ENCODE peak calls at places on chromosome 7, in four cellular contexts. One of them, this sample, is unnamed.

GRCh38 chr7:142516038-142516501 is 233.2 kb upstream of the PRSS1 start:
- DNase-seq in astrocyte of the spinal cord: peak
- DNase-seq in sigmoid colon: no peak
- DNase-seq in coronary artery: no peak
- DNase-seq in this sample: peak

GRCh38 chr7:132770055-132770454 is 193.8 kb upstream of the PLXNA4 start:
- DNase-seq in astrocyte of the spinal cord: no peak
- DNase-seq in coronary artery: no peak
- DNase-seq in sigmoid colon: no peak
- DNase-seq in this sample: no peak

GRCh38 chr7:70647801-70648491 is 484.0 kb upstream of the GALNT17 start:
- DNase-seq in astrocyte of the spinal cord: peak
- DNase-seq in coronary artery: no peak
- DNase-seq in sigmoid colon: no peak
- DNase-seq in this sample: no peak

GRCh38 chr7:112162161-112163020 is 43.8 kb downstream of the DOCK4 start:
- DNase-seq in astrocyte of the spinal cord: peak
- DNase-seq in coronary artery: no peak
- DNase-seq in sigmoid colon: peak
- DNase-seq in this sample: peak

GRCh38 chr7:2193120-2193519 is 39.6 kb downstream of the MAD1L1 start:
- DNase-seq in astrocyte of the spinal cord: no peak
- DNase-seq in sigmoid colon: no peak
- DNase-seq in coronary artery: peak
- DNase-seq in this sample: no peak

GRCh38 chr7:956031-956430 is 1.6 kb upstream of the ADAP1 start:
- DNase-seq in astrocyte of the spinal cord: no peak
- DNase-seq in coronary artery: no peak
- DNase-seq in sigmoid colon: peak
- DNase-seq in this sample: no peak

GRCh38 chr7:3979956-3980643 is 679.0 kb downstream of the SDK1 start:
- DNase-seq in coronary artery: no peak
- DNase-seq in astrocyte of the spinal cord: peak
- DNase-seq in sigmoid colon: no peak
- DNase-seq in this sample: no peak

GRCh38 chr7:36277247-36277542 is 112.5 kb upstream of the ANLN start:
- DNase-seq in sigmoid colon: peak
- DNase-seq in astrocyte of the spinal cord: no peak
- DNase-seq in coronary artery: no peak
- DNase-seq in this sample: no peak

GRCh38 chr7:6631605-6632004 is 5.5 kb upstream of the ZNF316 start:
- DNase-seq in coronary artery: no peak
- DNase-seq in sigmoid colon: no peak
- DNase-seq in astrocyte of the spinal cord: no peak
- DNase-seq in this sample: no peak

GRCh38 chr7:81618400-81619014 is 151.3 kb downstream of the HGF start:
- DNase-seq in astrocyte of the spinal cord: peak
- DNase-seq in coronary artery: no peak
- DNase-seq in sigmoid colon: no peak
- DNase-seq in this sample: peak

GRCh38 chr7:130896051-130896881 is 162.3 kb upstream of the KLF14 start:
- DNase-seq in astrocyte of the spinal cord: no peak
- DNase-seq in sigmoid colon: no peak
- DNase-seq in coronary artery: no peak
- DNase-seq in this sample: no peak
- TF ChIP-seq CTCF in astrocyte of the spinal cord: peak
- TF ChIP-seq CTCF in sigmoid colon: no peak
- TF ChIP-seq CTCF in coronary artery: no peak
- TF ChIP-seq CTCF in this sample: peak

DNA sequence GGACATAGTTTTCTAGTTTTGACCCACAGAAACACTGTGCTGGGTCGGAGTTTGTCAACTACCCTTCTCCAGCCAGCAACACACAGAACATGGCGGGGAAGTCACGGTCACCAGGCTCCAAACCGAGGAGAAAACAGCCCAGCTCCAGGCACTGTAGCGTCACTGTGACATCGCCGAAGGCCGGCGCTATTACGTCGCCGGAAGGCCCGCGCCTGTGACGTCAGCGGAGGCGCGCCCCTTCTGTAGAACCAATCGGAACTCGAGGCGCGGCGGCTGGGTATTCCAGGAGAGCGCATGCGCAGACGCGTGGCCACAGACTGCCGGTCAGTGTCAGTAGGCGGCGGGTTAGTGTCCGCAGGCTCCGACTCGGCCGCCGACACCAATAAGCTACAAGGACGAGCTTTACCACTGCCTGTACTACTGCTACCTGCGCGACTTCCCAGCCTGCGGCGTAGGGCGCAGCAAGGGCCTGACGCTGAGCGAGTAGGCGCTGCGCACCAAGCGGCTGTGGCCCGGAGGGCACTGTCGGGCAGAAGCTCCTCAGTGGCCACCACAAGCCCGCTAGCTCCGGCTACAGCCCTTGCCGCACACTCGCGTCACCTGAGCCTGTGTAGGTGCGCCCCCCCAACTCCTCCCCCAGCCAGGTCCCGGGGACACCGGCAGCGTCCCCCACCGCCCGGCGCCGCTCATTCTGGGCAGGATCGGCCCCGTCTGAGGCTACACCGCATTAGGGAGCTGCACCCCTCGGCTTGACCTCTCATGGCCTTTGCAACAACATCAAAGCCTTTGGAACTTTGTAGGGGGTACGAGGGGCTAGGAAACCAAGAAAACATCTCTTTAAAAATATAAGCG is 35.1 kb upstream of the SRRM3 start:
- DNase-seq in sigmoid colon: peak
- DNase-seq in astrocyte of the spinal cord: peak
- DNase-seq in coronary artery: peak
- DNase-seq in this sample: peak
- TF ChIP-seq CTCF in sigmoid colon: no peak
- TF ChIP-seq CTCF in astrocyte of the spinal cord: peak
- TF ChIP-seq CTCF in coronary artery: no peak
- TF ChIP-seq CTCF in this sample: peak

DNA sequence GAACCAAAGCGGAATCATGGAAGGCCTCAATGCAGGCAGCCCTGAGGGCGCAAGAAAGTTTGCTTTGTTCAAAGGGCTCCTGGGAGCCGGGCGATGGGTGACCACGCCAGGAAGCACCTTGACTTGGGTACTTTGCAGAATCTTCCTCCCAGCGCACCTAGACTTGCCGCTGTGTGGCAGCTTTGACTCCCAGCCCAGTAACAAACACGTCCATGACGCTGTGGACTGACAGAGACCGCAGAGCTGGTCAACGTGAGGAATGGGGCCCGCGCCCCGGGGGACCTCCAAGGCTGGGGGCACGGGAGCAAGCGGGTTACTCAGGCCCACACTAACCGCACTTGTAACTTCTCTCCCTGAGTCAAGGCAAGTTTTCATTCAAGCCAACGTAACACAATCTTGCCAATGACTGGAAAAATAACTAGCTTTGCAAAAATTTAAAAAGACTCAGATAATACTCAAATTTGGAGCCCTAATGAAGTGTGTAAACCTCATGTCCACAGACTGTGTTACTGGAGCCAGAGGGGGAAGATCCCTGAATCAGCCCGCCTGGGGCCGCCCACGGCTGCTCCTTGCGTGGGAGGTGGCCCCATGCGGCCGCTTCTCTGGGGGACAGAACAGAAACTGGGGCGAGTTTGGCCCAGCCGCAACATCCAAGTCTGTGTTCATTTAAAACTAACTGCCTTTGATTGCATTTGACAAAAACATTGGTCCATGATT is 130.8 kb downstream of the DNAJB6 start:
- DNase-seq in coronary artery: no peak
- DNase-seq in astrocyte of the spinal cord: no peak
- DNase-seq in sigmoid colon: peak
- DNase-seq in this sample: no peak
- TF ChIP-seq CTCF in coronary artery: no peak
- TF ChIP-seq CTCF in astrocyte of the spinal cord: no peak
- TF ChIP-seq CTCF in sigmoid colon: no peak
- TF ChIP-seq CTCF in this sample: no peak

GRCh38 chr7:27434729-27435400 is 192.3 kb downstream of the EVX1 start:
- DNase-seq in coronary artery: no peak
- DNase-seq in sigmoid colon: no peak
- DNase-seq in astrocyte of the spinal cord: peak
- DNase-seq in this sample: peak
- TF ChIP-seq CTCF in coronary artery: no peak
- TF ChIP-seq CTCF in sigmoid colon: no peak
- TF ChIP-seq CTCF in astrocyte of the spinal cord: peak
- TF ChIP-seq CTCF in this sample: peak

DNA sequence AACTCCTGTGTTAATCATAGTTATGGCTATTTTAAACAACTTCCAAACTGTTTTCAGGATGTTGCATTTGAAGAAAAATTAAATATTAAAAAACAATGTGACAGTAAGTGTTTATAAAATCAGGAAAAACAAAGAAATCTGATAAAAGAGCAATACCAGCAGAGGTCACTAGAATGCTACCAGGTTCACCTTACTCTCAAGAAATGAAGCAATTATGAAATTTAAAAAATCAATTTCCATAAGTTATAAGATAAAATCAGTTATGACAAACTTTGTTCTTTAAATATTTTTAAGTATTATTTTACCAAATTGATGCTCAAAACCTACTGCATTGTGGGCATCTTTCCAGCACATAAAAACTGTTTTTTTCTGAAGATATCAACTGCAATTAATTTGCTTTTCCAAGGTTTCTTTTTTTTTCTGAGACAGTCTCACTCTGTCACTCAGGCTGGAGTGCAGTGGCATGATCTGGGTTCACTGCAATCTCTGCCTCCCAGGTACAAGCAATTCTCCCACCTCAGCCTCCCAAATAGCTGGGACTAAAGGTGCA is 50.7 kb upstream of the RHEB start:
- DNase-seq in astrocyte of the spinal cord: peak
- DNase-seq in sigmoid colon: no peak
- DNase-seq in coronary artery: no peak
- DNase-seq in this sample: no peak
- TF ChIP-seq CTCF in astrocyte of the spinal cord: peak
- TF ChIP-seq CTCF in sigmoid colon: peak
- TF ChIP-seq CTCF in coronary artery: peak
- TF ChIP-seq CTCF in this sample: peak

DNA sequence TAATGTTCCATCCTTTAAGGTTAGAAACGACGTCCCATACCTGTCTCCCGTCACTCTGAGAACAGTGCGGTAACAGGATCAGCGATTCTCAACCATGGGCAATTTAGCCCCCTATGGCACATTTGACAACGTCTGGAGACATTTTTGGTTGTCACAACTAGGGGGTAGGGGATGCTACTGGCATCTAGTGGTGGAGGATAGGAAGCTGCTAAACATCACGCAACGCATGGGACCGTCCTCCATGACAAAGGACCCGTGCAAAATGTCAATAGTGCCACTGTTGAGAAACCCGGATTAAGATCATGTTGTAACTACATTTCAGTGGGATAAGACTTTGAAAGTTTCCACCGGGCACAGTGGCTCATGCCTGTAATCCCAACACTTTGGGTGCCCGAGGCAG is 5.0 kb upstream of the PAXIP1 start:
- DNase-seq in sigmoid colon: no peak
- DNase-seq in astrocyte of the spinal cord: no peak
- DNase-seq in coronary artery: no peak
- DNase-seq in this sample: no peak
- TF ChIP-seq CTCF in sigmoid colon: no peak
- TF ChIP-seq CTCF in astrocyte of the spinal cord: peak
- TF ChIP-seq CTCF in coronary artery: no peak
- TF ChIP-seq CTCF in this sample: no peak